ENCODE peak calls at places on chromosomes 16 and 17, in five cellular contexts. One of them, this sample, is unnamed.

GRCh38 chr16:6642271-6642670 is 690.4 kb upstream of the RBFOX1 start:
- DNase-seq in mesenchymal stem cell: no peak
- DNase-seq in neuronal stem cell: no peak
- DNase-seq in IMR-90: no peak
- DNase-seq in H9: no peak
- DNase-seq in this sample: peak

GRCh38 chr17:20009302-20010098 is at the start of gene SPECC1:
- DNase-seq in mesenchymal stem cell: peak
- DNase-seq in neuronal stem cell: peak
- DNase-seq in IMR-90: peak
- DNase-seq in H9: peak
- DNase-seq in this sample: peak

GRCh38 chr16:12228607-12229499 is 252.3 kb downstream of the SNX29 start:
- DNase-seq in mesenchymal stem cell: peak
- DNase-seq in neuronal stem cell: peak
- DNase-seq in IMR-90: peak
- DNase-seq in H9: peak
- DNase-seq in this sample: peak

GRCh38 chr17:59845595-59846390 is 47.0 kb downstream of the TUBD1 start:
- DNase-seq in mesenchymal stem cell: peak
- DNase-seq in neuronal stem cell: no peak
- DNase-seq in IMR-90: peak
- DNase-seq in H9: peak
- DNase-seq in this sample: peak

GRCh38 chr16:84184775-84185174 is 2.1 kb downstream of the TAF1C start:
- DNase-seq in mesenchymal stem cell: no peak
- DNase-seq in neuronal stem cell: no peak
- DNase-seq in IMR-90: no peak
- DNase-seq in H9: no peak
- DNase-seq in this sample: no peak

GRCh38 chr16:80006175-80006895 is 405.8 kb upstream of the MAF start:
- DNase-seq in mesenchymal stem cell: peak
- DNase-seq in neuronal stem cell: no peak
- DNase-seq in IMR-90: peak
- DNase-seq in H9: no peak
- DNase-seq in this sample: no peak

GRCh38 chr16:87789437-87790277 is 23.9 kb upstream of the KLHDC4 start:
- DNase-seq in mesenchymal stem cell: no peak
- DNase-seq in neuronal stem cell: no peak
- DNase-seq in IMR-90: peak
- DNase-seq in H9: no peak
- DNase-seq in this sample: no peak

GRCh38 chr16:24539850-24540484 is 601 bp downstream of the RBBP6 start:
- DNase-seq in mesenchymal stem cell: no peak
- DNase-seq in neuronal stem cell: no peak
- DNase-seq in IMR-90: peak
- DNase-seq in H9: no peak
- DNase-seq in this sample: no peak

GRCh38 chr17:50677851-50678375 is 29.8 kb downstream of the ANKRD40 start:
- DNase-seq in mesenchymal stem cell: no peak
- DNase-seq in neuronal stem cell: no peak
- DNase-seq in IMR-90: no peak
- DNase-seq in H9: no peak
- DNase-seq in this sample: no peak

GRCh38 chr16:28872952-28873351 is 5.3 kb upstream of the ATP2A1 start:
- DNase-seq in mesenchymal stem cell: no peak
- DNase-seq in neuronal stem cell: no peak
- DNase-seq in IMR-90: no peak
- DNase-seq in H9: no peak
- DNase-seq in this sample: no peak

GRCh38 chr16:17409894-17410293 is 60.9 kb downstream of the XYLT1 start:
- DNase-seq in mesenchymal stem cell: no peak
- DNase-seq in neuronal stem cell: no peak
- DNase-seq in IMR-90: no peak
- DNase-seq in H9: no peak
- DNase-seq in this sample: no peak

GRCh38 chr17:78362671-78363070 is 2.8 kb upstream of the SOCS3 start:
- DNase-seq in mesenchymal stem cell: no peak
- DNase-seq in neuronal stem cell: no peak
- DNase-seq in IMR-90: no peak
- DNase-seq in H9: peak
- DNase-seq in this sample: no peak

GRCh38 chr17:73630531-73630930 is 13.7 kb downstream of the SDK2 start:
- DNase-seq in mesenchymal stem cell: no peak
- DNase-seq in neuronal stem cell: no peak
- DNase-seq in IMR-90: no peak
- DNase-seq in H9: no peak
- DNase-seq in this sample: peak

GRCh38 chr16:85753559-85753958 is 2.7 kb upstream of the C16orf74 start:
- DNase-seq in mesenchymal stem cell: no peak
- DNase-seq in neuronal stem cell: no peak
- DNase-seq in IMR-90: no peak
- DNase-seq in H9: no peak
- DNase-seq in this sample: no peak

GRCh38 chr17:34156401-34156740 is 98.7 kb upstream of the CCL2 start:
- DNase-seq in mesenchymal stem cell: no peak
- DNase-seq in neuronal stem cell: no peak
- DNase-seq in IMR-90: no peak
- DNase-seq in H9: no peak
- DNase-seq in this sample: no peak

GRCh38 chr17:13597723-13598347 is 3.9 kb downstream of the HS3ST3A1 start:
- DNase-seq in mesenchymal stem cell: peak
- DNase-seq in neuronal stem cell: no peak
- DNase-seq in IMR-90: peak
- DNase-seq in H9: no peak
- DNase-seq in this sample: peak

DNA sequence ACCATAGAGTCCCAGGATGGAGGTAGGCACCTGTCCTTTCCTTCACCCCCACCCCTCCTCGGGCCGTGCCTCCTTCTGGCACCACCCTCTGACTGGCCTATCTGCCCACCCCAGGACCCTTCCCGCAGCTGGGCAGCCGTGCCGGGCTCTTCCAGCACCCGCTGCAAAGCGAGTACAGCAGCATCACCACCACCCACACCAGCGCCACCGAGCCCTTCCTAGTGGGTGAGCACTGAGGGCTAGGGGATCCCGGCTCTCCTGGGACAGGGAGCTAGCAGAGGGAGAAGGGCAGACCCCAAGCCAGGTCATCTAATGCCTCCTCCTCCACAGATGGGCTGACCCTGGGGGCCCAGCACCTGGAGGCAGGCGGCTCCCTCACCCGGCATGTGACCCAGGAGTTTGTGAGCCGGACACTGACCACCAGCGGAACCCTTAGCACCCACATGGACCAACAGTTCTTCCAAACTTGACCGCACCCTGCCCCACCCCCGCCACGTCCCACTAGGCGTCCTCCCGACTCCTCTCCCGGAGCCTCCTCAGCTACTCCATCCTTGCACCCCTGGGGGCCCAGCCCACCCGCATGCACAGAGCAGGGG is 7.8 kb downstream of the GALK1 start:
- DNase-seq in mesenchymal stem cell: no peak
- DNase-seq in neuronal stem cell: no peak
- DNase-seq in IMR-90: no peak
- DNase-seq in H9: no peak
- DNase-seq in this sample: no peak
- H3K18ac ChIP-seq in mesenchymal stem cell: no peak
- H3K18ac ChIP-seq in neuronal stem cell: no peak
- H3K18ac ChIP-seq in IMR-90: no peak
- H3K18ac ChIP-seq in H9: no peak
- H3K18ac ChIP-seq in this sample: no peak

GRCh38 chr17:39742856-39743436 is 5.2 kb downstream of the GRB7 start:
- DNase-seq in mesenchymal stem cell: no peak
- DNase-seq in neuronal stem cell: no peak
- DNase-seq in IMR-90: no peak
- DNase-seq in H9: no peak
- DNase-seq in this sample: no peak
- H3K18ac ChIP-seq in mesenchymal stem cell: no peak
- H3K18ac ChIP-seq in neuronal stem cell: peak
- H3K18ac ChIP-seq in IMR-90: no peak
- H3K18ac ChIP-seq in H9: no peak
- H3K18ac ChIP-seq in this sample: no peak

GRCh38 chr16:4182581-4183257 is 59.2 kb downstream of the SRL start:
- DNase-seq in mesenchymal stem cell: no peak
- DNase-seq in neuronal stem cell: no peak
- DNase-seq in IMR-90: no peak
- DNase-seq in H9: no peak
- DNase-seq in this sample: no peak

GRCh38 chr16:4180511-4180910 is 61.4 kb downstream of the SRL start:
- DNase-seq in mesenchymal stem cell: no peak
- DNase-seq in neuronal stem cell: no peak
- DNase-seq in IMR-90: no peak
- DNase-seq in H9: no peak
- DNase-seq in this sample: no peak

GRCh38 chr16:4179763-4180260 is 62.1 kb downstream of the SRL start:
- DNase-seq in mesenchymal stem cell: peak
- DNase-seq in neuronal stem cell: no peak
- DNase-seq in IMR-90: no peak
- DNase-seq in H9: no peak
- DNase-seq in this sample: no peak

GRCh38 chr16:4184038-4184702 is 57.7 kb downstream of the SRL start:
- DNase-seq in mesenchymal stem cell: no peak
- DNase-seq in neuronal stem cell: no peak
- DNase-seq in IMR-90: no peak
- DNase-seq in H9: peak
- DNase-seq in this sample: no peak

GRCh38 chr16:4183258-4184037 is 58.4 kb downstream of the SRL start:
- DNase-seq in mesenchymal stem cell: peak
- DNase-seq in neuronal stem cell: peak
- DNase-seq in IMR-90: peak
- DNase-seq in H9: peak
- DNase-seq in this sample: peak
- H3K18ac ChIP-seq in mesenchymal stem cell: peak
- H3K18ac ChIP-seq in neuronal stem cell: peak
- H3K18ac ChIP-seq in IMR-90: peak
- H3K18ac ChIP-seq in H9: peak
- H3K18ac ChIP-seq in this sample: peak

GRCh38 chr17:1484586-1485310 is 7.7 kb downstream of the MYO1C start:
- DNase-seq in mesenchymal stem cell: peak
- DNase-seq in neuronal stem cell: peak
- DNase-seq in IMR-90: no peak
- DNase-seq in H9: peak
- DNase-seq in this sample: peak
- H3K18ac ChIP-seq in mesenchymal stem cell: peak
- H3K18ac ChIP-seq in neuronal stem cell: peak
- H3K18ac ChIP-seq in IMR-90: peak
- H3K18ac ChIP-seq in H9: no peak
- H3K18ac ChIP-seq in this sample: peak

GRCh38 chr17:58493506-58493905 is 5.3 kb upstream of the HSF5 start:
- DNase-seq in mesenchymal stem cell: no peak
- DNase-seq in neuronal stem cell: no peak
- DNase-seq in IMR-90: no peak
- DNase-seq in H9: no peak
- DNase-seq in this sample: no peak
- H3K18ac ChIP-seq in mesenchymal stem cell: no peak
- H3K18ac ChIP-seq in neuronal stem cell: no peak
- H3K18ac ChIP-seq in IMR-90: no peak
- H3K18ac ChIP-seq in H9: no peak
- H3K18ac ChIP-seq in this sample: no peak

This sample was measured in mesendoderm.